ENCODE peak calls at places on chromosomes 5 and 9, in five cellular contexts. W is activated naive CD8-positive, alpha-beta T cell treated with anti-CD3 and anti-CD28 coated beads for 36 hours; P is psoas muscle; J is GM13976; N is activated CD4-positive, CD25-positive, alpha-beta regulatory T cell. H is an unnamed sample.
A peak's percentile ranks its signal among the peaks of the same experiment; 100 is the strongest.

GRCh38 chr9:76459691-76460635 is 981 bp downstream of the GCNT1 start:
- DNase-seq in W (peak; percentile 7), P (no peak), J (peak; percentile 36), N (no peak), H (peak; percentile 19)

GRCh38 chr5:91849069-91849468 is 466.0 kb upstream of the ARRDC3 start:
- DNase-seq in W (no peak), P (no peak), J (no peak), N (no peak), H (no peak)

GRCh38 chr9:89637787-89638186 is 33.0 kb downstream of the GADD45G start:
- DNase-seq in W (no peak), P (no peak), J (no peak), N (no peak), H (no peak)

GRCh38 chr5:1091632-1092031 is 20.2 kb downstream of the SLC12A7 start:
- DNase-seq in W (no peak), P (no peak), J (no peak), N (no peak), H (no peak)

GRCh38 chr5:148969291-148969690 is 93.6 kb downstream of the SH3TC2 start:
- DNase-seq in W (no peak), P (no peak), J (no peak), N (no peak), H (no peak)

GRCh38 chr9:113646946-113647914 is 183.7 kb downstream of the RGS3 start:
- DNase-seq in W (no peak), P (no peak), J (no peak), N (no peak), H (no peak)

GRCh38 chr5:175582697-175583096 is 75.2 kb upstream of the HRH2 start:
- DNase-seq in W (no peak), P (no peak), J (no peak), N (no peak), H (no peak)

GRCh38 chr5:85049020-85049419 is 664.3 kb upstream of the EDIL3 start:
- DNase-seq in W (no peak), P (no peak), J (no peak), N (no peak), H (no peak)

GRCh38 chr5:139226131-139226530 is 28.0 kb upstream of the SIL1 start:
- DNase-seq in W (no peak), P (no peak), J (no peak), N (no peak), H (no peak)

GRCh38 chr9:37976714-37977477 is 73.0 kb upstream of the SLC25A51 start:
- DNase-seq in W (no peak), P (no peak), J (no peak), N (no peak), H (no peak)

GRCh38 chr9:9718691-9719090 is 894.1 kb downstream of the PTPRD start:
- DNase-seq in W (no peak), P (no peak), J (no peak), N (no peak), H (no peak)

GRCh38 chr9:117526674-117527073 is 111.8 kb upstream of the ASTN2 start:
- DNase-seq in W (no peak), P (no peak), J (no peak), N (no peak), H (no peak)

GRCh38 chr5:69048233-69048632 is 45.6 kb upstream of the SLC30A5 start:
- DNase-seq in W (no peak), P (no peak), J (no peak), N (no peak), H (no peak)

GRCh38 chr5:124057161-124057814 is 545.3 kb downstream of the CSNK1G3 start:
- DNase-seq in W (no peak), P (no peak), J (no peak), N (no peak), H (no peak)

GRCh38 chr5:160064979-160065619 is 54.2 kb downstream of the PWWP2A start:
- DNase-seq in W (no peak), P (no peak), J (no peak), N (no peak), H (no peak)

GRCh38 chr9:107948086-107948485 is 458.5 kb upstream of the KLF4 start:
- DNase-seq in W (no peak), P (no peak), J (no peak), N (no peak), H (no peak)

GRCh38 chr5:97124335-97124734 is 18.1 kb downstream of the LIX1 start:
- DNase-seq in W (no peak), P (no peak), J (no peak), N (no peak), H (no peak)

GRCh38 chr5:9540791-9541190 is 5.1 kb downstream of the SEMA5A start:
- DNase-seq in W (no peak), P (no peak), J (no peak), N (no peak), H (no peak)

GRCh38 chr9:107227696-107228258 is 55.3 kb upstream of the RAD23B start:
- DNase-seq in W (no peak), P (no peak), J (no peak), N (no peak), H (no peak)

GRCh38 chr9:21102311-21102710 is 24.6 kb upstream of the IFNB1 start:
- DNase-seq in W (no peak), P (no peak), J (no peak), N (no peak), H (no peak)

GRCh38 chr5:1019001-1019651 is 10.5 kb downstream of the NKD2 start:
- DNase-seq in W (no peak), P (peak; percentile 32), J (no peak), N (no peak), H (no peak)

GRCh38 chr9:81716409-81716808 is 27.1 kb upstream of the TLE1 start:
- DNase-seq in W (no peak), P (no peak), J (no peak), N (no peak), H (no peak)

GRCh38 chr5:167867281-167867680 is 424.2 kb upstream of the WWC1 start:
- DNase-seq in W (no peak), P (no peak), J (no peak), N (no peak), H (no peak)

GRCh38 chr9:136676920-136677686 is 10.2 kb downstream of the AGPAT2 start:
- DNase-seq in W (no peak), P (no peak), J (no peak), N (no peak), H (no peak)

GRCh38 chr5:11181940-11182339 is 420.9 kb upstream of the DAP start:
- DNase-seq in W (no peak), P (no peak), J (no peak), N (no peak), H (no peak)

H was measured in ovary.